ENCODE peak calls at places on chromosomes 13 and 19, in eight cellular contexts. B, V, F, G, K, C, I and X are unnamed samples.

GRCh38 chr13:27199691-27200090 is 28.1 kb upstream of the USP12 start:
- DNase-seq in B (no peak), V (no peak), F (no peak), G (no peak), K (no peak), C (no peak), I (no peak), X (no peak)

GRCh38 chr19:58181902-58182576 is 822 bp upstream of the ZNF274 start:
- DNase-seq in B (peak), V (peak), F (peak), G (no peak), K (peak), C (peak), I (peak), X (peak)

GRCh38 chr19:46493236-46494114 is 2.2 kb downstream of the PNMA8B start:
- DNase-seq in B (no peak), V (peak), F (no peak), G (no peak), K (peak), C (peak), I (no peak), X (no peak)

GRCh38 chr19:50333737-50334617 is 4.8 kb upstream of the KCNC3 start:
- DNase-seq in B (peak), V (peak), F (peak), G (peak), K (peak), C (peak), I (no peak), X (peak)

GRCh38 chr19:8367327-8368001 is 3.5 kb downstream of the ANGPTL4 start:
- DNase-seq in B (peak), V (no peak), F (peak), G (peak), K (peak), C (peak), I (peak), X (peak)

GRCh38 chr13:98454389-98454881 is 122.5 kb downstream of the STK24 start:
- DNase-seq in B (peak), V (no peak), F (no peak), G (no peak), K (no peak), C (no peak), I (peak), X (no peak)

GRCh38 chr13:51501592-51502205 is 48.9 kb upstream of the INTS6 start:
- DNase-seq in B (no peak), V (no peak), F (no peak), G (no peak), K (no peak), C (no peak), I (peak), X (no peak)

GRCh38 chr13:85725433-85725832 is 73.8 kb downstream of the SLITRK6 start:
- DNase-seq in B (no peak), V (no peak), F (no peak), G (no peak), K (no peak), C (no peak), I (peak), X (no peak)

GRCh38 chr19:35734273-35734672 is 8.0 kb downstream of the IGFLR1 start:
- DNase-seq in B (no peak), V (no peak), F (no peak), G (no peak), K (no peak), C (no peak), I (no peak), X (no peak)

GRCh38 chr19:5152013-5152763 is 183.3 kb downstream of the KDM4B start:
- DNase-seq in B (no peak), V (no peak), F (no peak), G (no peak), K (no peak), C (no peak), I (no peak), X (no peak)

GRCh38 chr19:53132231-53132991 is at the start of gene ZNF415:
- DNase-seq in B (peak), V (peak), F (peak), G (peak), K (peak), C (peak), I (peak), X (peak)

GRCh38 chr19:1467228-1467511 is 11.8 kb downstream of the C19orf25 start:
- DNase-seq in B (no peak), V (no peak), F (no peak), G (no peak), K (no peak), C (no peak), I (no peak), X (no peak)

GRCh38 chr13:38814331-38814730 is 127.5 kb downstream of the FREM2 start:
- DNase-seq in B (no peak), V (no peak), F (no peak), G (no peak), K (no peak), C (no peak), I (peak), X (no peak)

GRCh38 chr19:15138427-15138826 is 31.2 kb downstream of the SYDE1 start:
- DNase-seq in B (no peak), V (no peak), F (no peak), G (no peak), K (no peak), C (no peak), I (no peak), X (no peak)

GRCh38 chr19:3983936-3984583 is 1.2 kb downstream of the EEF2 start:
- DNase-seq in B (no peak), V (no peak), F (no peak), G (no peak), K (peak), C (no peak), I (peak), X (no peak)

GRCh38 chr19:50894478-50895356 is 16.5 kb downstream of the KLK4 start:
- DNase-seq in B (no peak), V (no peak), F (no peak), G (no peak), K (no peak), C (no peak), I (no peak), X (no peak)

GRCh38 chr13:111061338-111062045 is 53.6 kb upstream of the ARHGEF7 start:
- DNase-seq in B (no peak), V (no peak), F (no peak), G (no peak), K (no peak), C (no peak), I (no peak), X (no peak)

GRCh38 chr13:64755961-64756360 is 2474.2 kb downstream of the PCDH9 start:
- DNase-seq in B (no peak), V (no peak), F (no peak), G (no peak), K (no peak), C (no peak), I (no peak), X (no peak)

GRCh38 chr19:47651132-47651531 is 42.2 kb downstream of the BICRA start:
- DNase-seq in B (no peak), V (no peak), F (no peak), G (no peak), K (no peak), C (no peak), I (no peak), X (no peak)

GRCh38 chr19:3851254-3852176 is 17.3 kb downstream of the ZFR2 start:
- DNase-seq in B (no peak), V (no peak), F (no peak), G (no peak), K (no peak), C (no peak), I (no peak), X (no peak)

GRCh38 chr13:89066868-89067466 is 1395.8 kb downstream of the SLITRK5 start:
- DNase-seq in B (peak), V (peak), F (peak), G (no peak), K (peak), C (peak), I (peak), X (peak)

GRCh38 chr13:61466280-61466679 is 50.6 kb upstream of the PCDH20 start:
- DNase-seq in B (peak), V (no peak), F (no peak), G (no peak), K (no peak), C (peak), I (peak), X (peak)

GRCh38 chr13:75256922-75257321 is 225.0 kb downstream of the TBC1D4 start:
- DNase-seq in B (no peak), V (no peak), F (no peak), G (no peak), K (no peak), C (no peak), I (peak), X (no peak)

GRCh38 chr13:38530492-38530891 is 156.4 kb upstream of the FREM2 start:
- DNase-seq in B (peak), V (no peak), F (no peak), G (no peak), K (no peak), C (peak), I (peak), X (no peak)

GRCh38 chr19:30391052-30391451 is 18.9 kb downstream of the ZNF536 start:
- DNase-seq in B (no peak), V (no peak), F (no peak), G (no peak), K (no peak), C (no peak), I (no peak), X (no peak)

GRCh38 chr19:56111601-56112312 is 9.3 kb downstream of the ZNF787 start:
- DNase-seq in B (no peak), V (peak), F (no peak), G (no peak), K (no peak), C (peak), I (peak), X (no peak)

GRCh38 chr13:60431108-60431700 is 34.2 kb downstream of the TDRD3 start:
- DNase-seq in B (peak), V (no peak), F (no peak), G (no peak), K (peak), C (peak), I (peak), X (no peak)

GRCh38 chr19:50365434-50366306 is at the start of gene NAPSA:
- DNase-seq in B (no peak), V (no peak), F (no peak), G (no peak), K (no peak), C (no peak), I (no peak), X (no peak)

GRCh38 chr13:51283361-51283760 is 56.1 kb upstream of the SERPINE3 start:
- DNase-seq in B (no peak), V (no peak), F (no peak), G (no peak), K (no peak), C (no peak), I (no peak), X (no peak)

GRCh38 chr19:710767-711166 is 2.0 kb downstream of the PALM start:
- DNase-seq in B (no peak), V (no peak), F (no peak), G (no peak), K (no peak), C (no peak), I (no peak), X (no peak)

GRCh38 chr13:29654807-29655547 is 59.5 kb upstream of the SLC7A1 start:
- DNase-seq in B (no peak), V (no peak), F (no peak), G (no peak), K (no peak), C (no peak), I (peak), X (no peak)

GRCh38 chr13:101354895-101355294 is 61.4 kb downstream of the NALCN start:
- DNase-seq in B (no peak), V (no peak), F (no peak), G (no peak), K (no peak), C (no peak), I (no peak), X (no peak)

GRCh38 chr13:44219808-44220544 is 153.6 kb upstream of the SERP2 start:
- DNase-seq in B (no peak), V (no peak), F (no peak), G (no peak), K (no peak), C (no peak), I (peak), X (no peak)

GRCh38 chr13:21663197-21663596 is 7.7 kb upstream of the FGF9 start:
- DNase-seq in B (no peak), V (no peak), F (no peak), G (no peak), K (no peak), C (no peak), I (peak), X (no peak)

GRCh38 chr19:29531458-29532025 is 5.7 kb downstream of the VSTM2B start:
- DNase-seq in B (no peak), V (no peak), F (no peak), G (no peak), K (no peak), C (no peak), I (no peak), X (no peak)

GRCh38 chr19:6664916-6665315 is 5.0 kb downstream of the TNFSF14 start:
- DNase-seq in B (no peak), V (no peak), F (no peak), G (no peak), K (no peak), C (no peak), I (no peak), X (no peak)

GRCh38 chr19:16141043-16141442 is 2.4 kb upstream of the HSH2D start:
- DNase-seq in B (no peak), V (no peak), F (no peak), G (no peak), K (no peak), C (no peak), I (no peak), X (no peak)
- TF ChIP-seq CTCF in B (no peak), V (no peak), F (no peak), G (no peak), K (no peak), C (no peak), I (no peak), X (no peak)

GRCh38 chr19:23762548-23762883 is 3.8 kb upstream of the ZNF681 start:
- DNase-seq in B (no peak), V (no peak), F (no peak), G (peak), K (no peak), C (peak), I (no peak), X (no peak)

GRCh38 chr19:23762884-23763711 is 4.4 kb upstream of the ZNF681 start:
- DNase-seq in B (peak), V (peak), F (peak), G (peak), K (peak), C (peak), I (peak), X (no peak)

GRCh38 chr19:23758187-23759074 is at the start of gene ZNF681:
- DNase-seq in B (peak), V (peak), F (peak), G (peak), K (peak), C (peak), I (peak), X (peak)
- TF ChIP-seq CTCF in B (peak), V (no peak), F (peak), G (no peak), K (peak), C (no peak), I (no peak), X (no peak)

DNA sequence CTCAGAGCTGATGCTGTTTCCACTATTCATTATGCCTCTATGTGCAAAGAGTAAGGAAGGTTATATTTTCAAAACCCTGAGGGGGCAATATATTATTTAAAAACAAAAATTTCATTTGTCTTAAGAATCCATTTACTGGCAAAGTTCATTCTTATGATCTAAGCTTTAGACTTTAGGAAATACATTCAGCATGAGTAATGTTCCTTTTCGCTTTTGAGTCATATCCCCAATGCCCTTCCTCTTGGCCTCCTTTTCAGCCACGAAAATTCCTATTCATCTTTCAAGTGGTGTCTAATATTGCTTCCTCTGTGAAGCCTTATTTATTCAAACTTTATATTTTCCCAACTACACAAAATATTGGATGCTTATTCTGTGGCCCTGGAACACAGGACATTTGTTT is 1317.0 kb downstream of the PCDH9 start:
- DNase-seq in B (no peak), V (no peak), F (no peak), G (no peak), K (no peak), C (no peak), I (peak), X (no peak)
- TF ChIP-seq CTCF in B (no peak), V (no peak), F (no peak), G (no peak), K (no peak), C (no peak), I (no peak), X (no peak)

DNA sequence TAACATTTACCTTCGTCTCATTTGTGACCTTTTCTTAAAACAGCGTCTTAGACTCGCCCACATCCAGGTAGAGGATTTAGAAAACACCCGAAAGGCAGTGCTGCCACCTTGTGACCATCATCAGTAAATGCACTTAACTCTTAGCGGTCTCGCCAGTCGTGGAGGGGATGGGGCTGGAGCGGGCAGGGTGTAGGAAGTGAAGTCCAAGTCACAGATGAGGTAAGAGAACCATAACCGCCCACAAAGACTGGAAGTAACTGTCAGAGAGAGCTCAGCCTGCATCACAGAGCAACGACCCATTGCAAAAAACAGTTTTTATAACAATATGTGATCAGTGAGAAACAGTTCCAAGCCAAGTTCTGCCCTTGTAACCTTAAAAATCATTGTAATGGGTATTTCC is 10.7 kb upstream of the CEACAM3 start:
- DNase-seq in B (peak), V (peak), F (peak), G (peak), K (peak), C (peak), I (peak), X (peak)
- TF ChIP-seq CTCF in B (peak), V (peak), F (peak), G (peak), K (peak), C (peak), I (peak), X (peak)

DNA sequence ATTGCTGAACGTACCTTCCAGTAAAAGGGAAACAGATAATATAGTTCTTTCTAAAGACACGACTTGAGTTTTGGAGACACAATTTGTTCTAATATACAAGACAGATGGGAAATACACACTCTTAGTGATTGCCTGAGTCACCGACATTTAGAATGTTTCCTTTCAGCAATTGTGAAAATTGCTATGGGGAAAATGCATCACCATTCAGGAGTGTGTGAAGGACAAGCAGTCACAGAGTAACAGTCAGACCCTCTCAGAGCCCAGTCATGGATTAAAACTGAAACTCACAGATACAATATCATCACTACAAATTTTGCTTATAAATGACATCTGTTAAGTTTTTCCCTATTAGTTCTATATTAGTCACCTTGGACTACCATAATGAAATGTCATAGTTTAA is 286.1 kb downstream of the SPRY2 start:
- DNase-seq in B (no peak), V (no peak), F (no peak), G (no peak), K (no peak), C (no peak), I (peak), X (no peak)
- TF ChIP-seq CTCF in B (no peak), V (no peak), F (no peak), G (no peak), K (no peak), C (no peak), I (no peak), X (no peak)

DNA sequence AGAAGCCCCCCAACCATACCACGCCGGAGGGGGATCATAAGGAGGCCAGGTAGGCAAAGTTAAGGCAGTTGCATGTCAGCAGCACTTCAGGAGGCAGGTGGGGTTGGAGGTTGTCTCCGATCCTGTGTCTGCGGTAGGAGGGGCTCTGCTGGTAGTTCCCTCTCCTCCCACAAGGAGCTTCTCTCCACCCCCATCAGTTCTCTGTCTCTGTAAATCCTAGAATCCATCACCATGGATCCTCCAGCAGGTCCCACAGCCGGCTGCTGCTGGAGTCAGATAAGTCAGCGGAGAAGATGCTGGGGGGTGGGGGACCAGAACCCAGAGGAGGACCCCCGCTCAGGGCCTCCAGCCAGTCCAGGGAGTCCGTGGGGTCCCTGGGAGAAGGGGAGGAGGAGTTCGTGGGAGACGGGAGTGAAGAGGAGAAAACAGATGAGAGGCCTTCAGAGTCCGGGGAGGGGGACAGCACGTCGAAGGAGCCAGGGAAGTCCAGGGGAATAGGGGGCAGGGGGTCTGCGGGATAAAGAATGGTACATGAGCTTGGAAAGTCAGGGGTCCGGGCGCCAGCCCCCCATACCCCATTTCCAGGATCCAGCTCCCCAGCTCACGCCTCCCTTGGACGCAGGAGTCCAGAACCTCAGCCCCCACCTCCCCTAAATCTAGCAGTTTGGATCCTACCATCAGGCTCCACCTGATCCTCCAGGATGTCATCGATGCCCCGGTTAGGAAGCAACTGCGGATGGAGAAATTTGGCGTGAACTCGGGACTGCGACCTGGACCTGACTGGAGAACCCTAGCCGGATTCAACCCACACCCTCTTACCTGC is 6.3 kb downstream of the MAMSTR start:
- DNase-seq in B (no peak), V (no peak), F (no peak), G (no peak), K (peak), C (peak), I (no peak), X (no peak)
- TF ChIP-seq CTCF in B (peak), V (peak), F (peak), G (no peak), K (peak), C (peak), I (peak), X (peak)

GRCh38 chr13:73433893-73434292 is 375.1 kb downstream of the KLF5 start:
- DNase-seq in B (no peak), V (no peak), F (no peak), G (no peak), K (no peak), C (no peak), I (no peak), X (no peak)

GRCh38 chr13:73428137-73428536 is 369.3 kb downstream of the KLF5 start:
- DNase-seq in B (no peak), V (no peak), F (no peak), G (no peak), K (no peak), C (no peak), I (peak), X (no peak)

GRCh38 chr13:73428706-73429105 is 369.9 kb downstream of the KLF5 start:
- DNase-seq in B (no peak), V (no peak), F (no peak), G (no peak), K (no peak), C (no peak), I (peak), X (no peak)

GRCh38 chr13:73429691-73430090 is 370.9 kb downstream of the KLF5 start:
- DNase-seq in B (no peak), V (no peak), F (no peak), G (no peak), K (no peak), C (no peak), I (peak), X (no peak)
- TF ChIP-seq CTCF in B (no peak), V (no peak), F (no peak), G (no peak), K (no peak), C (no peak), I (no peak), X (no peak)